ENCODE peak calls at places on chromosomes 4 and X, in six cellular contexts. One of them, this sample, is unnamed.
A peak's percentile ranks its signal among the peaks of the same experiment; 100 is the strongest.

GRCh38 chr4:7045961-7046921 is 3.1 kb downstream of the TADA2B start:
- DNase-seq in skeletal muscle cell: no peak
- DNase-seq in ovary: no peak
- DNase-seq in Panc1: no peak
- DNase-seq in PC-3: peak; percentile 39
- DNase-seq in astrocyte of the cerebellum: no peak
- DNase-seq in this sample: no peak

GRCh38 chr4:132297346-132297745 is 851.7 kb upstream of the PCDH10 start:
- DNase-seq in skeletal muscle cell: no peak
- DNase-seq in ovary: no peak
- DNase-seq in Panc1: no peak
- DNase-seq in PC-3: no peak
- DNase-seq in astrocyte of the cerebellum: peak; percentile 1
- DNase-seq in this sample: no peak

GRCh38 chr4:31234494-31234893 is 514.3 kb downstream of the PCDH7 start:
- DNase-seq in skeletal muscle cell: no peak
- DNase-seq in ovary: no peak
- DNase-seq in Panc1: no peak
- DNase-seq in PC-3: no peak
- DNase-seq in astrocyte of the cerebellum: no peak
- DNase-seq in this sample: no peak

GRCh38 chr4:40515398-40516293 is 114.0 kb downstream of the RBM47 start:
- DNase-seq in skeletal muscle cell: no peak
- DNase-seq in ovary: no peak
- DNase-seq in Panc1: no peak
- DNase-seq in PC-3: peak; percentile 5
- DNase-seq in astrocyte of the cerebellum: no peak
- DNase-seq in this sample: peak; percentile 12

GRCh38 chr4:16197842-16198241 is 28.4 kb downstream of the TAPT1 start:
- DNase-seq in skeletal muscle cell: no peak
- DNase-seq in ovary: no peak
- DNase-seq in Panc1: no peak
- DNase-seq in PC-3: no peak
- DNase-seq in astrocyte of the cerebellum: no peak
- DNase-seq in this sample: no peak

GRCh38 chr4:40621592-40622512 is 7.8 kb downstream of the RBM47 start:
- DNase-seq in skeletal muscle cell: peak; percentile 98
- DNase-seq in ovary: peak; percentile 67
- DNase-seq in Panc1: peak; percentile 38
- DNase-seq in PC-3: peak; percentile 86
- DNase-seq in astrocyte of the cerebellum: peak; percentile 99
- DNase-seq in this sample: peak; percentile 88

GRCh38 chr4:128848461-128848860 is 39.0 kb downstream of the JADE1 start:
- DNase-seq in skeletal muscle cell: no peak
- DNase-seq in ovary: no peak
- DNase-seq in Panc1: no peak
- DNase-seq in PC-3: no peak
- DNase-seq in astrocyte of the cerebellum: peak; percentile 57
- DNase-seq in this sample: no peak

GRCh38 chrX:10190367-10190766 is 33.6 kb downstream of the CLCN4 start:
- DNase-seq in skeletal muscle cell: no peak
- DNase-seq in ovary: no peak
- DNase-seq in Panc1: peak; percentile 36
- DNase-seq in PC-3: peak; percentile 77
- DNase-seq in astrocyte of the cerebellum: peak; percentile 64
- DNase-seq in this sample: peak; percentile 76

GRCh38 chr4:24163314-24163713 is 273.5 kb upstream of the PPARGC1A start:
- DNase-seq in skeletal muscle cell: no peak
- DNase-seq in ovary: no peak
- DNase-seq in Panc1: no peak
- DNase-seq in PC-3: no peak
- DNase-seq in astrocyte of the cerebellum: no peak
- DNase-seq in this sample: no peak

GRCh38 chr4:140691369-140691768 is 64.8 kb downstream of the TBC1D9 start:
- DNase-seq in skeletal muscle cell: peak; percentile 41
- DNase-seq in ovary: no peak
- DNase-seq in Panc1: no peak
- DNase-seq in PC-3: peak; percentile 26
- DNase-seq in astrocyte of the cerebellum: no peak
- DNase-seq in this sample: peak; percentile 60

GRCh38 chr4:122898370-122899150 is 23.8 kb downstream of the NUDT6 start:
- DNase-seq in skeletal muscle cell: peak; percentile 74
- DNase-seq in ovary: no peak
- DNase-seq in Panc1: peak; percentile 80
- DNase-seq in PC-3: peak; percentile 94
- DNase-seq in astrocyte of the cerebellum: peak; percentile 97
- DNase-seq in this sample: peak; percentile 93

GRCh38 chr4:159175165-159175988 is 72.5 kb downstream of the RAPGEF2 start:
- DNase-seq in skeletal muscle cell: peak; percentile 70
- DNase-seq in ovary: peak; percentile 45
- DNase-seq in Panc1: peak; percentile 74
- DNase-seq in PC-3: peak; percentile 89
- DNase-seq in astrocyte of the cerebellum: peak; percentile 88
- DNase-seq in this sample: peak; percentile 94

GRCh38 chrX:65463550-65463949 is 71.0 kb downstream of the LAS1L start:
- DNase-seq in skeletal muscle cell: no peak
- DNase-seq in ovary: no peak
- DNase-seq in Panc1: no peak
- DNase-seq in PC-3: no peak
- DNase-seq in astrocyte of the cerebellum: peak; percentile 33
- DNase-seq in this sample: no peak

GRCh38 chrX:1305411-1305810 is 31.2 kb upstream of the IL3RA start:
- DNase-seq in skeletal muscle cell: no peak
- DNase-seq in ovary: no peak
- DNase-seq in Panc1: no peak
- DNase-seq in PC-3: no peak
- DNase-seq in astrocyte of the cerebellum: no peak
- DNase-seq in this sample: no peak

GRCh38 chr4:95614684-95615205 is 66.0 kb upstream of the UNC5C start:
- DNase-seq in skeletal muscle cell: no peak
- DNase-seq in ovary: no peak
- DNase-seq in Panc1: no peak
- DNase-seq in PC-3: no peak
- DNase-seq in astrocyte of the cerebellum: no peak
- DNase-seq in this sample: no peak

GRCh38 chr4:111748157-111748556 is 397.1 kb upstream of the FAM241A start:
- DNase-seq in skeletal muscle cell: no peak
- DNase-seq in ovary: no peak
- DNase-seq in Panc1: no peak
- DNase-seq in PC-3: no peak
- DNase-seq in astrocyte of the cerebellum: no peak
- DNase-seq in this sample: no peak

GRCh38 chr4:82618321-82618720 is 56.5 kb upstream of the TMEM150C start:
- DNase-seq in skeletal muscle cell: no peak
- DNase-seq in ovary: no peak
- DNase-seq in Panc1: no peak
- DNase-seq in PC-3: no peak
- DNase-seq in astrocyte of the cerebellum: peak; percentile 79
- DNase-seq in this sample: peak; percentile 81

GRCh38 chrX:108736509-108737479 is at the start of gene IRS4:
- DNase-seq in skeletal muscle cell: no peak
- DNase-seq in ovary: peak; percentile 69
- DNase-seq in Panc1: no peak
- DNase-seq in PC-3: peak; percentile 18
- DNase-seq in astrocyte of the cerebellum: no peak
- DNase-seq in this sample: peak; percentile 33

DNA sequence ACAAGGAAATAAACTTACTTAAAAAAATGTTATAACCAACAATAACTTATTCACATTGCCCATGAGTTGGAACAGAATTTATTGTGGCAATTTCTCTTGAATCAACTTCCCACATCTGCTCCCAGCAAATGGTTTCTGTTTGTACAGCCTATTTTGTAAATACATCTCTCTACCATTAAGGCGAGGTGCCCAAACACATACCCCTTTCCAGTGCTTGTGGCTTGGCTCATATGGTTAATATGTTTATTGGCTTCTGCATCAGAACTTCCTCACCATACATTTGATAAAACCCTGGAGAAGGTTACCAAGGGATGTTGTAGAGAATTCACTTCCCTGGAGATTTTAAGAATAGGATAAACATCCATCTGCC is 207.1 kb downstream of the SOWAHB start:
- DNase-seq in skeletal muscle cell: no peak
- DNase-seq in ovary: no peak
- DNase-seq in Panc1: no peak
- DNase-seq in PC-3: peak; percentile 47
- DNase-seq in astrocyte of the cerebellum: no peak
- DNase-seq in this sample: peak; percentile 51
- H3K4me3 ChIP-seq in skeletal muscle cell: no peak overlapping the region
- H3K4me3 ChIP-seq in ovary: no peak overlapping the region
- H3K4me3 ChIP-seq in Panc1: no peak overlapping the region
- H3K4me3 ChIP-seq in PC-3: peak overlapping the region; percentile 85
- H3K4me3 ChIP-seq in astrocyte of the cerebellum: no peak overlapping the region
- H3K4me3 ChIP-seq in this sample: peak overlapping the region; percentile 77

GRCh38 chrX:12139934-12140611 is 1.8 kb downstream of the FRMPD4 start:
- DNase-seq in skeletal muscle cell: no peak
- DNase-seq in ovary: no peak
- DNase-seq in Panc1: no peak
- DNase-seq in PC-3: peak; percentile 16
- DNase-seq in astrocyte of the cerebellum: no peak
- DNase-seq in this sample: peak; percentile 18
- H3K4me3 ChIP-seq in skeletal muscle cell: no peak overlapping the region
- H3K4me3 ChIP-seq in ovary: no peak overlapping the region
- H3K4me3 ChIP-seq in Panc1: no peak overlapping the region
- H3K4me3 ChIP-seq in PC-3: no peak overlapping the region
- H3K4me3 ChIP-seq in astrocyte of the cerebellum: no peak overlapping the region
- H3K4me3 ChIP-seq in this sample: no peak overlapping the region

GRCh38 chrX:154481195-154481594 is 2.1 kb upstream of the LAGE3 start:
- DNase-seq in skeletal muscle cell: no peak
- DNase-seq in ovary: no peak
- DNase-seq in Panc1: no peak
- DNase-seq in PC-3: no peak
- DNase-seq in astrocyte of the cerebellum: no peak
- DNase-seq in this sample: no peak
- H3K4me3 ChIP-seq in skeletal muscle cell: no peak overlapping the region
- H3K4me3 ChIP-seq in ovary: no peak overlapping the region
- H3K4me3 ChIP-seq in Panc1: no peak overlapping the region
- H3K4me3 ChIP-seq in PC-3: no peak overlapping the region
- H3K4me3 ChIP-seq in astrocyte of the cerebellum: no peak overlapping the region
- H3K4me3 ChIP-seq in this sample: no peak overlapping the region

GRCh38 chrX:20141281-20142220 is at the start of gene EIF1AX:
- DNase-seq in skeletal muscle cell: peak; percentile 92
- DNase-seq in ovary: peak; percentile 99
- DNase-seq in Panc1: peak; percentile 71
- DNase-seq in PC-3: peak; percentile 97
- DNase-seq in astrocyte of the cerebellum: peak; percentile 97
- DNase-seq in this sample: peak; percentile 96
- H3K4me3 ChIP-seq in skeletal muscle cell: peak within 1 kb of the TSS; percentile 74
- H3K4me3 ChIP-seq in ovary: peak within 1 kb of the TSS; percentile 65
- H3K4me3 ChIP-seq in Panc1: peak within 1 kb of the TSS; percentile 77
- H3K4me3 ChIP-seq in PC-3: peak within 1 kb of the TSS; percentile 100
- H3K4me3 ChIP-seq in astrocyte of the cerebellum: peak within 1 kb of the TSS; percentile 92
- H3K4me3 ChIP-seq in this sample: peak within 1 kb of the TSS; percentile 78

DNA sequence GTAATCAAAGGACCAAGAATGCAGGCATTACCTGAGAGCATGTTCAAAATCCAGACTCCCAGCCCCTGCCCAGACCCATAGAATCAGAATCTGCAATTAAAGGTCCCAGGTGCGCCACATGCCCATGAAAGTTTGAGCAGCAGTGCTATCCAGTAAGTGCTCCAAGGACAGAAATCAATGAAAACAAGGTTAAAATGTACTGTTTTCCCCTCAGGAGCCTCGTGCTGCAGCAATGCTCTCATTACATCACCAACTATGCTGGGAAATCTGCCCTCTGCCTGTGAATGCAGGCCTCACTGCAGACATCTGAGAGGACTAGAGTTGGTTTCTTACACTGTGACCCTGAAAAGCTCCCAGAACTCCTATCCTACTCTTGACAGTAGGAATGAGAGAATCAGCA is 21.1 kb downstream of the ANXA5 start:
- DNase-seq in skeletal muscle cell: no peak
- DNase-seq in ovary: no peak
- DNase-seq in Panc1: no peak
- DNase-seq in PC-3: no peak
- DNase-seq in astrocyte of the cerebellum: no peak
- DNase-seq in this sample: no peak
- H3K4me3 ChIP-seq in skeletal muscle cell: no peak overlapping the region
- H3K4me3 ChIP-seq in ovary: no peak overlapping the region
- H3K4me3 ChIP-seq in Panc1: no peak overlapping the region
- H3K4me3 ChIP-seq in PC-3: no peak overlapping the region
- H3K4me3 ChIP-seq in astrocyte of the cerebellum: no peak overlapping the region
- H3K4me3 ChIP-seq in this sample: no peak overlapping the region

GRCh38 chr4:54110019-54110416 is 10.1 kb downstream of the GSX2 start:
- DNase-seq in skeletal muscle cell: no peak
- DNase-seq in ovary: no peak
- DNase-seq in Panc1: no peak
- DNase-seq in PC-3: no peak
- DNase-seq in astrocyte of the cerebellum: no peak
- DNase-seq in this sample: no peak
- H3K4me3 ChIP-seq in skeletal muscle cell: no peak overlapping the region
- H3K4me3 ChIP-seq in ovary: no peak overlapping the region
- H3K4me3 ChIP-seq in Panc1: no peak overlapping the region
- H3K4me3 ChIP-seq in PC-3: no peak overlapping the region
- H3K4me3 ChIP-seq in astrocyte of the cerebellum: no peak overlapping the region
- H3K4me3 ChIP-seq in this sample: no peak overlapping the region